ENCODE peak calls at places on chromosomes 13 and 19, in eight cellular contexts. R is breast epithelium, V is tibial nerve, M is astrocyte, S is right cardiac atrium, T is neuronal stem cell, A is aorta, G is uterus. U is an unnamed sample. For H3K4me1, the result is how much of the 10 kb centered on the place peaks cover.

GRCh38 chr19:40650749-40651305 is 39.6 kb downstream of the NUMBL start:
- DNase-seq in R (no peak), V (peak), M (peak), S (no peak), T (no peak), A (no peak), G (peak), U (no peak)

GRCh38 chr13:43268632-43269031 is 245.2 kb downstream of the DNAJC15 start:
- DNase-seq in R (no peak), V (no peak), M (no peak), S (no peak), T (no peak), A (no peak), G (no peak), U (no peak)

GRCh38 chr13:104953588-104953987 is 1581.9 kb downstream of the EFNB2 start:
- DNase-seq in R (no peak), V (no peak), M (no peak), S (no peak), T (no peak), A (no peak), G (no peak), U (no peak)

GRCh38 chr13:23381877-23382276 is 51.6 kb downstream of the SACS start:
- DNase-seq in R (no peak), V (no peak), M (no peak), S (no peak), T (no peak), A (no peak), G (no peak), U (no peak)

GRCh38 chr13:94967183-94968039 is 255.1 kb upstream of the SOX21 start:
- DNase-seq in R (no peak), V (no peak), M (no peak), S (peak), T (peak), A (peak), G (no peak), U (no peak)

GRCh38 chr19:6733338-6734095 is 3.9 kb downstream of the GPR108 start:
- DNase-seq in R (no peak), V (no peak), M (no peak), S (peak), T (no peak), A (no peak), G (no peak), U (no peak)

GRCh38 chr19:50784710-50785109 is 5.5 kb upstream of the ACP4 start:
- DNase-seq in R (no peak), V (no peak), M (no peak), S (no peak), T (no peak), A (no peak), G (no peak), U (no peak)

GRCh38 chr19:41131186-41131585 is 17.0 kb downstream of the CYP2F1 start:
- DNase-seq in R (no peak), V (no peak), M (no peak), S (no peak), T (no peak), A (peak), G (no peak), U (no peak)

GRCh38 chr19:53958168-53958571 is 4.6 kb upstream of the CACNG8 start:
- DNase-seq in R (no peak), V (no peak), M (no peak), S (no peak), T (no peak), A (no peak), G (no peak), U (no peak)

GRCh38 chr13:25065974-25066770 is 29.8 kb upstream of the PABPC3 start:
- DNase-seq in R (no peak), V (no peak), M (no peak), S (no peak), T (no peak), A (no peak), G (no peak), U (no peak)

GRCh38 chr13:103002279-103002678 is 63.9 kb downstream of the SLC10A2 start:
- DNase-seq in R (no peak), V (no peak), M (no peak), S (no peak), T (no peak), A (no peak), G (no peak), U (no peak)

GRCh38 chr13:113141591-113141950 is 16.9 kb upstream of the PROZ start:
- DNase-seq in R (peak), V (no peak), M (no peak), S (no peak), T (no peak), A (no peak), G (no peak), U (no peak)

GRCh38 chr13:55199132-55199531 is 1941.6 kb upstream of the PRR20A start:
- DNase-seq in R (no peak), V (no peak), M (no peak), S (no peak), T (no peak), A (no peak), G (no peak), U (no peak)

GRCh38 chr19:49546825-49547565 is 19.2 kb downstream of the RCN3 start:
- DNase-seq in R (no peak), V (peak), M (peak), S (peak), T (peak), A (no peak), G (peak), U (peak)

GRCh38 chr19:45971260-45971902 is 2.3 kb downstream of the NOVA2 start:
- DNase-seq in R (no peak), V (no peak), M (no peak), S (no peak), T (no peak), A (no peak), G (no peak), U (no peak)

GRCh38 chr13:90089051-90089450 is 1258.4 kb upstream of the MIR17HG start:
- DNase-seq in R (no peak), V (no peak), M (no peak), S (no peak), T (no peak), A (no peak), G (no peak), U (no peak)

GRCh38 chr13:102587916-102588315 is 8.9 kb upstream of the TPP2 start:
- DNase-seq in R (no peak), V (no peak), M (no peak), S (no peak), T (no peak), A (no peak), G (no peak), U (no peak)

GRCh38 chr13:40477623-40478608 is 188.5 kb downstream of the FOXO1 start:
- DNase-seq in R (no peak), V (peak), M (peak), S (peak), T (no peak), A (no peak), G (peak), U (no peak)

GRCh38 chr19:928471-929259 is 2.8 kb downstream of the ARID3A start:
- DNase-seq in R (no peak), V (no peak), M (no peak), S (peak), T (no peak), A (no peak), G (no peak), U (no peak)

GRCh38 chr19:925912-926594 is at the start of gene ARID3A:
- DNase-seq in R (peak), V (no peak), M (peak), S (peak), T (no peak), A (no peak), G (no peak), U (no peak)

GRCh38 chr19:926595-927043 is 784 bp downstream of the ARID3A start:
- DNase-seq in R (peak), V (peak), M (no peak), S (peak), T (no peak), A (peak), G (no peak), U (no peak)

GRCh38 chr19:927707-928401 is 2.0 kb downstream of the ARID3A start:
- DNase-seq in R (no peak), V (no peak), M (no peak), S (no peak), T (no peak), A (no peak), G (no peak), U (no peak)

GRCh38 chr19:927044-927706 is 1.3 kb downstream of the ARID3A start:
- DNase-seq in R (peak), V (peak), M (no peak), S (peak), T (no peak), A (peak), G (peak), U (no peak)
- H3K27ac ChIP-seq in R (peak), V (peak), M (no peak), S (no peak), T (peak), A (no peak), G (peak), U (no peak)

GRCh38 chr19:33283578-33283977 is 18.8 kb downstream of the CEBPA start:
- DNase-seq in R (no peak), V (no peak), M (no peak), S (peak), T (no peak), A (no peak), G (no peak), U (no peak)
- H3K4me1 ChIP-seq in R (under half), V (under half), M (under half), S (under half), T (under half), A (under half), G (under half), U (under half)

DNA sequence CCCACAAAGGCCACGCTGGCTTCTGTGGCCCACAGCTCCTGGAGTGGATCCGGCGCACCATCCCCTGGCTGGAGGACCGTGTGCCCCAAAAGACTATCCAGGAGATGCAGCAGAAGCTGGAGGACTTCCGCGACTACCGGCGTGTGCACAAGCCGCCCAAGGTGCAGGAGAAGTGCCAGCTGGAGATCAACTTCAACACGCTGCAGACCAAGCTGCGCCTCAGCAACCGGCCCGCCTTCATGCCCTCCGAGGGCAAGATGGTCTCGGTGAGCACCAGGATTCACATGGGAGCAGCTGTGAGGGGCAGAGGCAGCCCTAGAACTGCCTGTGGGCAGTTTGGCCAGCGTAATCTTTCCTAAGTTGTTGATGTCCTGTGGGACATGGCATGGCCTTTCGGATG is 27.2 kb downstream of the CAPN12 start:
- DNase-seq in R (no peak), V (no peak), M (no peak), S (no peak), T (no peak), A (no peak), G (no peak), U (no peak)
- H3K27ac ChIP-seq in R (peak), V (no peak), M (no peak), S (no peak), T (no peak), A (no peak), G (peak), U (no peak)

GRCh38 chr19:1017115-1017905 is 3.6 kb downstream of the TMEM259 start:
- DNase-seq in R (no peak), V (no peak), M (no peak), S (no peak), T (no peak), A (no peak), G (no peak), U (peak)
- H3K4me1 ChIP-seq in R (under half), V (half or more), M (under half), S (under half), T (under half), A (under half), G (under half), U (under half)

DNA sequence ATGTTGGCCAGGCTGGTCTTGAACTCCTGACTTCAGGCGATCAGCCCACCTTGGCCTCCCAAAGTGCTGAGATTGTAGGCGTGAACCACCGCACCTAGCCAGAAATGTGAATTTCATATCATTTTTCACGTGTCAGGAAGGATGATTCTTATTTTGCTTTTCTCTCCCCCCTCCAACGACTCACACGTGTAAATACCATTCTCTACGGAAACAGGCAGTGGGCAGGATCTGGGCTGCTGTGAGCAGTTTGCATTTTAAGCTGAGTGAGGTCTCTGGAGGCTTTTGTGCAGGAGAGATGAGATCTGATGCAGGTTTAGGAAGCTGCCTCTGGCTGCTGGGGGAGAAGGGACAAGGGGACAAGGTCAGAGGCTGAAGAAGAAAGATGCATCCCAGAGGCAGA is 11.9 kb downstream of the ANKRD24 start:
- DNase-seq in R (no peak), V (no peak), M (no peak), S (peak), T (no peak), A (no peak), G (no peak), U (no peak)
- H3K27ac ChIP-seq in R (no peak), V (no peak), M (no peak), S (no peak), T (no peak), A (no peak), G (no peak), U (no peak)

GRCh38 chr13:44574466-44574855 is 1.7 kb downstream of the TSC22D1 start:
- DNase-seq in R (no peak), V (no peak), M (no peak), S (no peak), T (no peak), A (no peak), G (no peak), U (no peak)
- H3K4me1 ChIP-seq in R (under half), V (under half), M (under half), S (under half), T (under half), A (under half), G (under half), U (under half)

DNA sequence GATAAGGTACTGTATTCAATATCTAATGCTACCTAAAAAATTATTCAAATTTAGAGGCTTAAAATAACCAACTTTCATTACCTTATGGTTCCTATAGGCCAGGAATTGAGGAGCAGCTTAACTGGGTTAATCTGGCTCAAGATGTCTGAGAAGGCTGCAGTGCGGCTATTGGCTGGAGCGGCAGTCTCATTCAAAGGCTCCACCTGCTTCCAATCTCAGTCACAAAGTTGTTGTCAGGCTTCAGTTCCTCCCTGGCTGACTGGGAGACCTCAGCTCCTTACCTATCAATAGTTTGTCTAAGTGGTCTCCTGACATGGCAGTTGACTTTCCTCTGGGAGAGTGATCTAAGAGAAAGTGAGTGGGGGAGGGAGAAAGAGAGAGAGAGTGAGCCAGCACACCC is 259.7 kb upstream of the NBEA start:
- DNase-seq in R (no peak), V (no peak), M (no peak), S (no peak), T (no peak), A (no peak), G (no peak), U (no peak)
- H3K27ac ChIP-seq in R (no peak), V (no peak), M (no peak), S (no peak), T (no peak), A (no peak), G (no peak), U (no peak)